ENCODE peak calls at places on chromosomes 16 and 17, in nine cellular contexts. V, U, J, O, Y, B, K, R and N are unnamed samples.
A peak's percentile ranks its signal among the peaks of the same experiment; 100 is the strongest.

GRCh38 chr17:81130385-81131288 is 34.7 kb upstream of the PVALEF start:
- DNase-seq in V (no peak), U (no peak), J (no peak), O (no peak), Y (peak; percentile 79), B (no peak), K (no peak), R (no peak), N (no peak)

GRCh38 chr17:43616865-43617264 is 44.9 kb downstream of the MEOX1 start:
- DNase-seq in V (no peak), U (no peak), J (no peak), O (peak; percentile 46), Y (no peak), B (no peak), K (no peak), R (no peak), N (no peak)

GRCh38 chr17:62760059-62760887 is 47.8 kb downstream of the MARCHF10 start:
- DNase-seq in V (no peak), U (peak; percentile 76), J (no peak), O (no peak), Y (no peak), B (no peak), K (no peak), R (no peak), N (no peak)

GRCh38 chr17:71505200-71505599 is 615.6 kb upstream of the SOX9 start:
- DNase-seq in V (no peak), U (peak; percentile 61), J (no peak), O (no peak), Y (no peak), B (no peak), K (no peak), R (no peak), N (no peak)

GRCh38 chr17:70080541-70081347 is 5.7 kb downstream of the KCNJ16 start:
- DNase-seq in V (no peak), U (peak; percentile 72), J (no peak), O (no peak), Y (no peak), B (no peak), K (no peak), R (no peak), N (no peak)

GRCh38 chr17:76566988-76567431 is 18.6 kb downstream of the ST6GALNAC2 start:
- DNase-seq in V (no peak), U (no peak), J (no peak), O (no peak), Y (no peak), B (no peak), K (no peak), R (no peak), N (no peak)

GRCh38 chr17:71936977-71937376 is 183.8 kb upstream of the SOX9 start:
- DNase-seq in V (no peak), U (no peak), J (no peak), O (no peak), Y (no peak), B (no peak), K (no peak), R (no peak), N (no peak)

GRCh38 chr17:5500247-5500803 is 14.0 kb downstream of the MIS12 start:
- DNase-seq in V (no peak), U (no peak), J (no peak), O (no peak), Y (no peak), B (no peak), K (no peak), R (no peak), N (no peak)

GRCh38 chr17:78789663-78790181 is 7.6 kb upstream of the CYTH1 start:
- DNase-seq in V (peak; percentile 66), U (peak; percentile 71), J (peak; percentile 86), O (peak; percentile 80), Y (peak; percentile 90), B (no peak), K (no peak), R (no peak), N (peak; percentile 85)

GRCh38 chr17:79654350-79654959 is 43.6 kb upstream of the RBFOX3 start:
- DNase-seq in V (no peak), U (no peak), J (no peak), O (no peak), Y (no peak), B (no peak), K (no peak), R (no peak), N (no peak)

GRCh38 chr16:72901012-72901411 is 146.9 kb downstream of the ZFHX3 start:
- DNase-seq in V (no peak), U (no peak), J (no peak), O (no peak), Y (no peak), B (no peak), K (no peak), R (no peak), N (no peak)

GRCh38 chr17:36608794-36609497 is 7.6 kb downstream of the MRM1 start:
- DNase-seq in V (no peak), U (peak; percentile 77), J (peak; percentile 27), O (peak; percentile 30), Y (no peak), B (no peak), K (no peak), R (peak; percentile 62), N (peak; percentile 50)

GRCh38 chr17:70070297-70071027 is 4.6 kb upstream of the KCNJ16 start:
- DNase-seq in V (no peak), U (peak; percentile 70), J (no peak), O (no peak), Y (no peak), B (no peak), K (no peak), R (no peak), N (no peak)

GRCh38 chr16:87464691-87465300 is 28.0 kb downstream of the ZCCHC14 start:
- DNase-seq in V (peak; percentile 42), U (peak; percentile 85), J (peak; percentile 61), O (peak; percentile 66), Y (peak; percentile 83), B (peak; percentile 85), K (peak; percentile 45), R (no peak), N (peak; percentile 73)

GRCh38 chr17:67992541-67993152 is 3.6 kb downstream of the C17orf58 start:
- DNase-seq in V (no peak), U (no peak), J (no peak), O (no peak), Y (no peak), B (no peak), K (peak; percentile 27), R (no peak), N (no peak)

GRCh38 chr16:29982560-29983419 is 9.1 kb downstream of the TAOK2 start:
- DNase-seq in V (no peak), U (no peak), J (no peak), O (no peak), Y (no peak), B (no peak), K (no peak), R (no peak), N (no peak)

GRCh38 chr16:35365675-35366074 is 1906.3 kb downstream of the TP53TG3F start:
- DNase-seq in V (no peak), U (no peak), J (no peak), O (no peak), Y (no peak), B (no peak), K (no peak), R (no peak), N (no peak)

GRCh38 chr16:35363510-35363909 is 1904.1 kb downstream of the TP53TG3F start:
- DNase-seq in V (no peak), U (no peak), J (no peak), O (no peak), Y (no peak), B (no peak), K (no peak), R (no peak), N (no peak)

GRCh38 chr16:35364263-35364662 is 1904.9 kb downstream of the TP53TG3F start:
- DNase-seq in V (no peak), U (no peak), J (no peak), O (no peak), Y (no peak), B (no peak), K (no peak), R (no peak), N (no peak)
- H3K9me3 ChIP-seq in V (no peaks in the 10 kb centered on the region), U (no peaks in the 10 kb centered on the region), J (no peaks in the 10 kb centered on the region), O (no peaks in the 10 kb centered on the region), Y (no peaks in the 10 kb centered on the region), B (no peaks in the 10 kb centered on the region), K (no peaks in the 10 kb centered on the region), R (no peaks in the 10 kb centered on the region), N (no peaks in the 10 kb centered on the region)

DNA sequence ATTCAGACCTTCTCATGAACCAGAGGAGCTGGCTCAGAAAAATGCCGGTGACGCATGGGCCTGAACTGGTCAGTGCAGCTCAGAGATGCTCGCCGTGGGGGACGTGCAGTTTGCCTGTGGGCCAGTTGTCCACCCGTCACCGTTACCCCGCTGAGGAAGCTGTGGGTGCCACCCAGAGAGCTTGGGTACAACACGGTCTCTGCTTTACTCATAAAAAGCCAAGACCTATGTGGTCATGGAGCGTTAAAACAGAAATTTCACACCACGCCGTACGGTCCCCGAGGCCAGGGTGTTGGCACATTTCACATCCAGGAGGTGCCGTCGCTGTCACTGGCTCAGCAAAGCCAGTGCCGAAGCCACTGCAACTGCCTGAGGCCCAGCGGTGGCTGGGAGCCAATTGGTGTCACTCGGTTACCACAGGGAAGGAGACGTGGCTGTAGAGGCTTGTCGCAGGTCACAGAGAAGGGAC is 120.9 kb downstream of the METRNL start:
- DNase-seq in V (peak; percentile 60), U (no peak), J (peak; percentile 76), O (peak; percentile 63), Y (peak; percentile 87), B (peak; percentile 70), K (peak; percentile 63), R (no peak), N (peak; percentile 87)
- H3K9me3 ChIP-seq in V (no peaks in the 10 kb centered on the region), U (no peaks in the 10 kb centered on the region), J (no peaks in the 10 kb centered on the region), O (no peaks in the 10 kb centered on the region), Y (no peaks in the 10 kb centered on the region), B (no peaks in the 10 kb centered on the region), K (no peaks in the 10 kb centered on the region), R (no peaks in the 10 kb centered on the region), N (no peaks in the 10 kb centered on the region)

GRCh38 chr16:47229651-47230050 is 85.9 kb upstream of the NETO2 start:
- DNase-seq in V (no peak), U (no peak), J (no peak), O (no peak), Y (no peak), B (no peak), K (no peak), R (no peak), N (no peak)
- H3K9me3 ChIP-seq in V (no peaks in the 10 kb centered on the region), U (no peaks in the 10 kb centered on the region), J (peaks cover 3% of the 10 kb centered on the region), O (no peaks in the 10 kb centered on the region), Y (no peaks in the 10 kb centered on the region), B (no peaks in the 10 kb centered on the region), K (no peaks in the 10 kb centered on the region), R (no peaks in the 10 kb centered on the region), N (no peaks in the 10 kb centered on the region)

GRCh38 chr16:68574479-68574878 is 35.4 kb downstream of the ZFP90 start:
- DNase-seq in V (no peak), U (no peak), J (no peak), O (no peak), Y (no peak), B (no peak), K (no peak), R (no peak), N (no peak)

GRCh38 chr16:68577352-68577853 is 38.3 kb downstream of the ZFP90 start:
- DNase-seq in V (no peak), U (no peak), J (no peak), O (no peak), Y (no peak), B (no peak), K (no peak), R (no peak), N (no peak)

DNA sequence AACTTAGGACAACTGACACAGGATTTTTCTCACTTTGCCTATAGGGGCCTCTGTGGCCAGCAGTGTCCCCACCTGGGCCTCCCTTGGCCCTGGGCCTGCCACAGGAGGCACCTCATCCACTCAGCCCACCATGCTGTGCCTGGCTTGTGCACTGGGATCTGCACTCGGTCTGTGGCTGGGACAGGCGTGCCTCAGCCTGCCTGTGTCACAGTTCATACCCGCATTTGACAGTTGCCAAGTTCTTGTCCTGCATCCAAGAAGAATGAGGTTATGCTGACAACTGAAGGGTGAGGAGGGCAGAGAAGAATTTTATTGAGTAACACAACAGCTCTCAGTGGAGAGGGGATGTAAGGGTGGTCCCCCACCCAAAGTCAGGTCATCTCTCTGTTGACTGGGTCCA is 36.0 kb downstream of the ZFP90 start:
- DNase-seq in V (no peak), U (no peak), J (no peak), O (no peak), Y (no peak), B (no peak), K (no peak), R (no peak), N (no peak)
- H3K9me3 ChIP-seq in V (peaks cover 62% of the 10 kb centered on the region), U (peaks cover 86% of the 10 kb centered on the region), J (peaks cover 100% of the 10 kb centered on the region), O (peaks cover 80% of the 10 kb centered on the region), Y (peaks cover 80% of the 10 kb centered on the region), B (peaks cover 69% of the 10 kb centered on the region), K (peaks cover 29% of the 10 kb centered on the region), R (peaks cover 84% of the 10 kb centered on the region), N (peaks cover 80% of the 10 kb centered on the region)